ENCODE peak calls at places on chromosomes 13 and 19, in eight cellular contexts. Q, P, M, N, Z, K, S and O are unnamed samples.
A peak's percentile ranks its signal among the peaks of the same experiment; 100 is the strongest.

GRCh38 chr13:21596722-21597121 is 7.2 kb downstream of the MICU2 start:
- DNase-seq in N (no peak), S (no peak), P (no peak), M (no peak), K (no peak), Q (no peak), Z (no peak), O (no peak)

GRCh38 chr19:41919948-41920712 is 8.1 kb downstream of the ERFL start:
- DNase-seq in S (no peak), Z (no peak), M (no peak), Q (no peak), P (no peak), N (no peak), K (no peak), O (no peak)

GRCh38 chr13:30212256-30212655 is 95.1 kb downstream of the KATNAL1 start:
- DNase-seq in Q (no peak), P (no peak), S (no peak), K (no peak), M (no peak), Z (no peak), N (peak; percentile 14), O (no peak)

GRCh38 chr19:952680-953500 is 27.1 kb downstream of the ARID3A start:
- DNase-seq in S (no peak), Q (peak; percentile 58), K (peak; percentile 69), P (no peak), M (no peak), Z (no peak), N (no peak), O (no peak)

GRCh38 chr13:27354379-27354778 is 70.0 kb upstream of the GTF3A start:
- DNase-seq in N (no peak), S (no peak), Z (no peak), M (no peak), P (no peak), Q (no peak), K (no peak), O (no peak)

GRCh38 chr13:27622102-27622820 is 569 bp downstream of the POLR1D start:
- DNase-seq in Q (no peak), Z (no peak), M (no peak), K (no peak), S (no peak), N (no peak), P (no peak), O (no peak)

GRCh38 chr13:73984949-73985691 is 149.1 kb downstream of the KLF12 start:
- DNase-seq in N (peak; percentile 14), M (peak; percentile 69), K (peak; percentile 56), P (no peak), S (no peak), Q (no peak), Z (peak; percentile 54), O (peak; percentile 74)

GRCh38 chr13:31124225-31124624 is 37.5 kb downstream of the HSPH1 start:
- DNase-seq in Z (no peak), Q (no peak), S (no peak), K (no peak), P (no peak), M (no peak), N (no peak), O (no peak)

GRCh38 chr19:49691243-49692101 is 556 bp downstream of the CPT1C start:
- DNase-seq in K (peak; percentile 89), M (no peak), P (peak; percentile 81), N (peak; percentile 83), Q (no peak), S (no peak), Z (no peak), O (no peak)

GRCh38 chr13:97258801-97259200 is 36.7 kb downstream of the MBNL2 start:
- DNase-seq in S (no peak), K (no peak), P (no peak), Z (no peak), M (no peak), Q (no peak), N (no peak), O (no peak)

GRCh38 chr19:58555369-58555885 is 522 bp upstream of the CHMP2A start:
- DNase-seq in M (no peak), Q (no peak), S (no peak), N (no peak), P (no peak), Z (no peak), K (no peak), O (no peak)

GRCh38 chr13:26721251-26721939 is 39.2 kb downstream of the GPR12 start:
- DNase-seq in K (no peak), N (peak; percentile 56), S (no peak), M (no peak), P (no peak), Q (peak; percentile 17), Z (no peak), O (peak; percentile 53)

GRCh38 chr19:45881909-45882528 is 3.9 kb downstream of the IRF2BP1 start:
- DNase-seq in S (no peak), N (no peak), K (peak; percentile 91), M (no peak), P (no peak), Q (peak; percentile 76), Z (no peak), O (no peak)

GRCh38 chr13:42477588-42478190 is 96.3 kb upstream of the TNFSF11 start:
- DNase-seq in Z (no peak), N (peak; percentile 4), Q (no peak), S (no peak), P (no peak), M (no peak), K (no peak), O (no peak)

GRCh38 chr13:74074723-74075122 is 59.5 kb downstream of the KLF12 start:
- DNase-seq in M (no peak), S (no peak), Z (no peak), N (no peak), K (no peak), Q (no peak), P (no peak), O (no peak)

GRCh38 chr19:28293685-28294084 is 919.3 kb downstream of the UQCRFS1 start:
- DNase-seq in Z (no peak), Q (no peak), P (no peak), S (no peak), M (no peak), K (no peak), N (no peak), O (no peak)

GRCh38 chr19:28290963-28291657 is 921.8 kb downstream of the UQCRFS1 start:
- DNase-seq in Z (no peak), N (no peak), M (no peak), Q (no peak), P (no peak), S (no peak), K (peak; percentile 88), O (no peak)

GRCh38 chr19:28291874-28292273 is 921.1 kb downstream of the UQCRFS1 start:
- DNase-seq in Z (no peak), S (no peak), N (no peak), M (no peak), Q (no peak), K (peak; percentile 55), P (no peak), O (no peak)

GRCh38 chr19:28294395-28294794 is 918.6 kb downstream of the UQCRFS1 start:
- DNase-seq in K (no peak), Z (no peak), Q (no peak), P (no peak), N (no peak), M (no peak), S (no peak), O (no peak)

GRCh38 chr19:28292822-28293500 is 920.0 kb downstream of the UQCRFS1 start:
- DNase-seq in S (no peak), P (no peak), K (peak; percentile 87), N (no peak), Q (no peak), M (no peak), Z (no peak), O (no peak)
- H3K4me3 ChIP-seq in S (no peak overlapping the region), P (no peak overlapping the region), K (no peak overlapping the region), N (no peak overlapping the region), Q (no peak overlapping the region), M (no peak overlapping the region), Z (no peak overlapping the region), O (no peak overlapping the region)

DNA sequence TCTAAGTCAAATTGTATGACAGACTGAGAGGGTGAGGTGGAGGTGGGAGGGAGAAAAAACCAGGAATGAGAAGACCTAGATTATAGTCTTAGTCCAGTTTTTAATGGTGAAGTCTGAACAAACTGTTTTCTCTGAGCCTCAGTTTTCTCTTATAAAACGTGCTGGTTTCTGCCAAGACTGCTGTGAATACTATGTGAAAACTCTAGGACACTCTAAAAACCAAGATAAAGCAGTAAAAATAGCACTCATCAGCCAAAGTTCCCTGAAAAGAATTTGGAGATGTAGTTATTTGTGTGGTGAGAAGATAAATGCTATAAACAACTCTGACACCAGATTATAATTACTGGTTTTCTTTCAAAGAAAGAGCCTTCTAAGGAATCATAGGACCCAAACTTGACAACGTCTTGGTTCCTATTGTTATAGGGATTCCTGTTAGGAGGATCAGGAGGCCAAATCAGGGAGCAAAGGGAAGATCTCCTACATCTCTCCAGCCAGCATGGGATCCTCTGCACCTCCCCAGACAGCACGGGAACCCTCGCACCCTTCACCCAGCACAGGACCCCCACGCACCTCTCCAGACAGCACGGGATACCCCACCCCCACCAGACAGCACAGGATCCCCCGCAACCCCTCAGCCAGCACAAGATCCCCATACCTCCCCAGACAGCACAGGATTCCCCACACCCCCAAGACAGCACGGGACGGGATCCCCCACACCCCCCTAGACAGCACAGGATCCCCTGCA is 130.2 kb downstream of the MIPEP start:
- DNase-seq in Q (no peak), K (no peak), M (no peak), Z (no peak), P (no peak), S (no peak), N (no peak), O (no peak)
- H3K27ac ChIP-seq in Q (no peak overlapping the region), K (no peak overlapping the region), M (no peak overlapping the region), Z (no peak overlapping the region), P (no peak overlapping the region), S (no peak overlapping the region), N (no peak overlapping the region), O (no peak overlapping the region)

GRCh38 chr13:94713556-94714182 is 1.3 kb upstream of the SOX21 start:
- DNase-seq in Q (no peak), M (no peak), P (no peak), K (peak; percentile 75), S (no peak), N (no peak), Z (no peak), O (no peak)
- H3K4me3 ChIP-seq in Q (no peak overlapping the region), M (no peak overlapping the region), P (no peak overlapping the region), K (peak overlapping the region; percentile 85), S (peak overlapping the region; percentile 69), N (peak overlapping the region; percentile 62), Z (no peak overlapping the region), O (no peak overlapping the region)

GRCh38 chr13:44232729-44233128 is 140.9 kb upstream of the SERP2 start:
- DNase-seq in K (no peak), S (no peak), Z (no peak), M (no peak), Q (no peak), N (no peak), P (no peak), O (no peak)

GRCh38 chr13:44230071-44230470 is 143.6 kb upstream of the SERP2 start:
- DNase-seq in M (no peak), S (no peak), P (no peak), Z (no peak), Q (no peak), N (no peak), K (no peak), O (no peak)

GRCh38 chr13:44229371-44230030 is 144.1 kb upstream of the SERP2 start:
- DNase-seq in Q (no peak), P (no peak), N (no peak), K (no peak), S (no peak), M (no peak), Z (no peak), O (no peak)

GRCh38 chr13:44231786-44232516 is 141.7 kb upstream of the SERP2 start:
- DNase-seq in M (no peak), K (peak; percentile 95), Q (peak; percentile 52), P (no peak), S (no peak), Z (peak; percentile 83), N (no peak), O (no peak)

GRCh38 chr13:44230736-44231135 is 142.9 kb upstream of the SERP2 start:
- DNase-seq in N (no peak), Q (no peak), M (no peak), P (no peak), S (no peak), K (no peak), Z (no peak), O (no peak)
- H3K27ac ChIP-seq in N (no peak overlapping the region), Q (no peak overlapping the region), M (no peak overlapping the region), P (no peak overlapping the region), S (no peak overlapping the region), K (no peak overlapping the region), Z (no peak overlapping the region), O (no peak overlapping the region)